ENCODE peak calls at places on chromosomes 7 and 10, in nine cellular contexts. V, Y, E, T, Q, G, J, X and M are unnamed samples. For H3K4me1 and H3K36me3, the result is how much of the 10 kb centered on the place peaks cover.

GRCh38 chr7:102297487-102298218 is 11.0 kb downstream of the SH2B2 start:
- DNase-seq in V (no peak), Y (no peak), E (no peak), T (no peak), Q (no peak), G (no peak), J (no peak), X (no peak), M (no peak)

GRCh38 chr10:103884681-103885139 is 29.3 kb upstream of the SH3PXD2A start:
- DNase-seq in V (peak), Y (peak), E (peak), T (peak), Q (no peak), G (no peak), J (no peak), X (peak), M (no peak)

GRCh38 chr7:64883113-64883905 is 19.8 kb upstream of the ZNF273 start:
- DNase-seq in V (no peak), Y (no peak), E (no peak), T (no peak), Q (no peak), G (no peak), J (no peak), X (no peak), M (no peak)

GRCh38 chr7:823639-824038 is 8.6 kb upstream of the SUN1 start:
- DNase-seq in V (no peak), Y (no peak), E (no peak), T (no peak), Q (peak), G (peak), J (no peak), X (no peak), M (no peak)

GRCh38 chr7:148912758-148913541 is 28.9 kb upstream of the EZH2 start:
- DNase-seq in V (no peak), Y (no peak), E (no peak), T (peak), Q (no peak), G (no peak), J (no peak), X (no peak), M (peak)

GRCh38 chr7:22783421-22783820 is 39.2 kb downstream of the TOMM7 start:
- DNase-seq in V (peak), Y (no peak), E (no peak), T (no peak), Q (no peak), G (no peak), J (no peak), X (no peak), M (no peak)

GRCh38 chr10:72688208-72688651 is 3.7 kb upstream of the MCU start:
- DNase-seq in V (peak), Y (no peak), E (no peak), T (no peak), Q (no peak), G (no peak), J (no peak), X (no peak), M (no peak)

GRCh38 chr7:24877790-24878311 is 102.1 kb downstream of the OSBPL3 start:
- DNase-seq in V (peak), Y (no peak), E (peak), T (peak), Q (no peak), G (no peak), J (no peak), X (no peak), M (no peak)

GRCh38 chr7:131249483-131249882 is 78.2 kb upstream of the MKLN1 start:
- DNase-seq in V (no peak), Y (no peak), E (no peak), T (no peak), Q (no peak), G (no peak), J (no peak), X (no peak), M (no peak)

GRCh38 chr10:132457328-132458070 is 60.5 kb downstream of the PWWP2B start:
- DNase-seq in V (no peak), Y (no peak), E (no peak), T (peak), Q (peak), G (no peak), J (no peak), X (no peak), M (no peak)

GRCh38 chr7:13949450-13949849 is 40.0 kb downstream of the ETV1 start:
- DNase-seq in V (no peak), Y (no peak), E (peak), T (no peak), Q (no peak), G (no peak), J (no peak), X (no peak), M (no peak)

GRCh38 chr10:45197816-45198595 is 117.4 kb downstream of the OR13A1 start:
- DNase-seq in V (no peak), Y (no peak), E (no peak), T (no peak), Q (peak), G (no peak), J (no peak), X (no peak), M (no peak)

GRCh38 chr7:138871065-138871464 is 73.1 kb upstream of the ATP6V0A4 start:
- DNase-seq in V (no peak), Y (no peak), E (no peak), T (no peak), Q (no peak), G (no peak), J (no peak), X (no peak), M (no peak)

GRCh38 chr10:71727429-71728217 is 8.0 kb upstream of the C10orf105 start:
- DNase-seq in V (no peak), Y (no peak), E (peak), T (peak), Q (peak), G (peak), J (no peak), X (no peak), M (peak)

GRCh38 chr10:31101123-31101522 is 69.5 kb upstream of the ZNF438 start:
- DNase-seq in V (peak), Y (no peak), E (no peak), T (no peak), Q (peak), G (no peak), J (no peak), X (no peak), M (peak)

GRCh38 chr10:100519321-100520051 is at the start of gene SEC31B:
- DNase-seq in V (no peak), Y (peak), E (peak), T (no peak), Q (peak), G (no peak), J (no peak), X (peak), M (no peak)

GRCh38 chr7:43589728-43590127 is 6.8 kb downstream of the STK17A start:
- DNase-seq in V (no peak), Y (no peak), E (no peak), T (no peak), Q (no peak), G (no peak), J (no peak), X (no peak), M (no peak)
- H3K4me1 ChIP-seq in V (under half), Y (under half), E (half or more), T (half or more), Q (under half), G (half or more), J (under half), X (under half), M (half or more)

DNA sequence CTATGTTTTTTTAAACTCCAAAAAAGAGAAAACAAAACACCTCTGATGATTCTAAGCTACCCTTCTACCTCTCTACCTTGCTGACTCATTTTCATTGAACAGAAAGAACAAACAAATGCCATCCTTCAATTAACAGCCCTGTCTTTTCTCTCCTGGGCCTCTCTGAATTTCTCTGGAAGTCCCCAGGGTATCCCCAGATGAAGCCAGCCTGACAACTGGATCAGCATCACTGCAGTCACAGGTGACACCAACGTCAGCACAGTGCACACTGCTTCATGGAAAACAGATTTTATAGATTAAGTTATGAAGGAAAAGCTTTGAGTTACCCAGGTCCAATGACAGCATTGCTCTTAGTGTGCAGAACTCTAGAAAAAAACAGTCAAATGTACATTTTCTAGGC is 5.7 kb downstream of the HUS1 start:
- DNase-seq in V (no peak), Y (no peak), E (no peak), T (no peak), Q (no peak), G (no peak), J (no peak), X (no peak), M (no peak)
- H3K36me3 ChIP-seq in V (under half), Y (half or more), E (under half), T (half or more), Q (under half), G (half or more), J (under half), X (under half), M (half or more)

GRCh38 chr10:122326806-122327205 is 47.7 kb upstream of the PLEKHA1 start:
- DNase-seq in V (no peak), Y (no peak), E (no peak), T (no peak), Q (no peak), G (no peak), J (no peak), X (no peak), M (no peak)

GRCh38 chr10:122323941-122324675 is 50.4 kb upstream of the PLEKHA1 start:
- DNase-seq in V (no peak), Y (no peak), E (no peak), T (no peak), Q (no peak), G (no peak), J (no peak), X (no peak), M (no peak)

GRCh38 chr10:122327237-122328206 is 47.0 kb upstream of the PLEKHA1 start:
- DNase-seq in V (no peak), Y (no peak), E (no peak), T (no peak), Q (no peak), G (no peak), J (no peak), X (no peak), M (no peak)

GRCh38 chr10:122325235-122325634 is 49.3 kb upstream of the PLEKHA1 start:
- DNase-seq in V (no peak), Y (no peak), E (no peak), T (no peak), Q (no peak), G (no peak), J (no peak), X (no peak), M (no peak)

DNA sequence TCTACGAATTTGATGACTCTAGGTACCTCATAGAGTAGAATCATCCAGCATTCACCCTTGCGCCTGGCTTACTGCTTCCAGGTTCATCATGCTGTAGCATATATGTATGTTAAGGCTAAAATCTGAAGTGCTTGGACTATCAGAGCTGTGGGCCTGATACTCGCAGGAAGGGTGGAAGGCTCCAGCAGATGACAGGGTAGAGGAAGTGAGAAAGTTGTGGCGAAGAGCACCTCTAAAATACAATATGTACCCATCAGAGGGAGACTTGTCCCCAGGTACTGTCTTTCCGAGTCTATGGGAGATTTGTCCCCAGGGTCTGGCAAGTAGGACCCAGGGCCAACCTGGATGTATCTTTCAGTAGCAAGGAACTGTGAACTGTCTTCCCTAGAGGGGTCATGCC is 48.1 kb upstream of the PLEKHA1 start:
- DNase-seq in V (no peak), Y (no peak), E (no peak), T (peak), Q (no peak), G (no peak), J (no peak), X (no peak), M (no peak)
- H3K4me1 ChIP-seq in V (under half), Y (under half), E (under half), T (under half), Q (under half), G (under half), J (under half), X (under half), M (under half)

GRCh38 chr7:151075662-151075971 is 5.0 kb downstream of the FASTK start:
- DNase-seq in V (no peak), Y (no peak), E (no peak), T (no peak), Q (peak), G (no peak), J (no peak), X (no peak), M (no peak)
- H3K36me3 ChIP-seq in V (half or more), Y (half or more), E (under half), T (half or more), Q (under half), G (under half), J (under half), X (under half), M (under half)

GRCh38 chr7:116711790-116712189 is 39.8 kb downstream of the MET start:
- DNase-seq in V (no peak), Y (no peak), E (no peak), T (no peak), Q (no peak), G (no peak), J (no peak), X (no peak), M (no peak)

GRCh38 chr7:116713500-116713899 is 41.5 kb downstream of the MET start:
- DNase-seq in V (no peak), Y (no peak), E (no peak), T (no peak), Q (no peak), G (no peak), J (no peak), X (no peak), M (no peak)

GRCh38 chr7:116713918-116714317 is 41.9 kb downstream of the MET start:
- DNase-seq in V (peak), Y (no peak), E (no peak), T (no peak), Q (no peak), G (no peak), J (no peak), X (no peak), M (no peak)

GRCh38 chr7:116717137-116717536 is 45.1 kb downstream of the MET start:
- DNase-seq in V (no peak), Y (no peak), E (no peak), T (no peak), Q (no peak), G (no peak), J (no peak), X (no peak), M (no peak)

GRCh38 chr7:116715087-116715486 is 43.1 kb downstream of the MET start:
- DNase-seq in V (peak), Y (no peak), E (no peak), T (no peak), Q (no peak), G (no peak), J (no peak), X (no peak), M (no peak)
- H3K4me1 ChIP-seq in V (under half), Y (under half), E (under half), T (under half), Q (under half), G (under half), J (under half), X (under half), M (under half)

GRCh38 chr7:66039094-66039493 is 36.5 kb upstream of the ASL start:
- DNase-seq in V (no peak), Y (no peak), E (no peak), T (no peak), Q (no peak), G (no peak), J (no peak), X (no peak), M (no peak)

GRCh38 chr7:66036382-66036781 is 39.2 kb upstream of the ASL start:
- DNase-seq in V (no peak), Y (no peak), E (no peak), T (no peak), Q (no peak), G (no peak), J (no peak), X (no peak), M (no peak)

GRCh38 chr7:66033471-66034385 is 41.9 kb upstream of the ASL start:
- DNase-seq in V (peak), Y (no peak), E (no peak), T (no peak), Q (no peak), G (no peak), J (no peak), X (no peak), M (no peak)

GRCh38 chr7:66036788-66037187 is 38.8 kb upstream of the ASL start:
- DNase-seq in V (no peak), Y (no peak), E (no peak), T (no peak), Q (no peak), G (no peak), J (no peak), X (no peak), M (no peak)
- H3K36me3 ChIP-seq in V (under half), Y (under half), E (under half), T (under half), Q (under half), G (under half), J (under half), X (under half), M (under half)

GRCh38 chr10:43395571-43396060 is 13.4 kb downstream of the HNRNPF start:
- DNase-seq in V (peak), Y (no peak), E (no peak), T (peak), Q (no peak), G (peak), J (no peak), X (no peak), M (peak)
- H3K4me1 ChIP-seq in V (under half), Y (under half), E (half or more), T (under half), Q (under half), G (half or more), J (under half), X (under half), M (half or more)

DNA sequence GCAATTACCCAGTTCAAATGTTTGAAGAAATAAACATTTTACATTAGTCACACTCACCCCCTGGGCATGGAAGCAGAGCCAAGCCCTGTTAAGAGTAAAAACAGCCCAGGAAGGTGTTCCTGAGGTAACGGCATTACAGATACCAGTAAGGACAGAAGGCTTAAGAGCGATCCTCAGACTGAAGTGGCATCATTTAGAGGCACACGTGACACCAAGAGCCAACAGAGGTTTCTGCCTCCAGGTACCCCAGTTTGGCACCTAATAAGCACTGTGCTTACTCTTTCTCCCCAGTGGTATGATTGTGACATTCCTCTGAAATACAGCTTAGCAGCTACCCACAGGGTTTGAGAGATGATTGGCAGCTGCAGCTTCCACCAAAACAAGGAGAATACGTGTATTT is 17.2 kb downstream of the MMS19 start:
- DNase-seq in V (peak), Y (no peak), E (no peak), T (no peak), Q (no peak), G (no peak), J (no peak), X (no peak), M (no peak)
- H3K36me3 ChIP-seq in V (under half), Y (half or more), E (under half), T (half or more), Q (under half), G (half or more), J (under half), X (under half), M (half or more)